ENCODE peak calls at places on chromosome 5, in six cellular contexts. One of them, this sample, is unnamed.

GRCh38 chr5:107860044-107860443 is 189.3 kb upstream of the EFNA5 start:
- DNase-seq in H1: no peak
- DNase-seq in IMR-90: no peak
- DNase-seq in mesenchymal stem cell: no peak
- DNase-seq in trophoblast cell: no peak
- DNase-seq in neuronal stem cell: no peak
- DNase-seq in this sample: no peak

GRCh38 chr5:133729800-133730199 is 117.5 kb upstream of the FSTL4 start:
- DNase-seq in neuronal stem cell: no peak
- DNase-seq in trophoblast cell: no peak
- DNase-seq in IMR-90: no peak
- DNase-seq in mesenchymal stem cell: no peak
- DNase-seq in H1: no peak
- DNase-seq in this sample: no peak

GRCh38 chr5:36239370-36240293 is 2.1 kb downstream of the NADK2 start:
- DNase-seq in H1: no peak
- DNase-seq in mesenchymal stem cell: no peak
- DNase-seq in neuronal stem cell: no peak
- DNase-seq in IMR-90: no peak
- DNase-seq in trophoblast cell: no peak
- DNase-seq in this sample: no peak

GRCh38 chr5:55982957-55983381 is 11.8 kb downstream of the IL6ST start:
- DNase-seq in trophoblast cell: peak
- DNase-seq in neuronal stem cell: no peak
- DNase-seq in H1: no peak
- DNase-seq in mesenchymal stem cell: no peak
- DNase-seq in IMR-90: no peak
- DNase-seq in this sample: no peak

GRCh38 chr5:177429248-177430045 is 3.0 kb downstream of the GRK6 start:
- DNase-seq in mesenchymal stem cell: no peak
- DNase-seq in trophoblast cell: peak
- DNase-seq in IMR-90: no peak
- DNase-seq in H1: no peak
- DNase-seq in neuronal stem cell: no peak
- DNase-seq in this sample: no peak

GRCh38 chr5:102959055-102959454 is 160.9 kb downstream of the GIN1 start:
- DNase-seq in trophoblast cell: peak
- DNase-seq in neuronal stem cell: no peak
- DNase-seq in IMR-90: peak
- DNase-seq in mesenchymal stem cell: peak
- DNase-seq in H1: no peak
- DNase-seq in this sample: no peak

GRCh38 chr5:93676707-93677106 is 64.7 kb downstream of the POU5F2 start:
- DNase-seq in H1: no peak
- DNase-seq in trophoblast cell: no peak
- DNase-seq in mesenchymal stem cell: no peak
- DNase-seq in neuronal stem cell: no peak
- DNase-seq in IMR-90: no peak
- DNase-seq in this sample: no peak

GRCh38 chr5:132639706-132640130 is 18.3 kb upstream of the IL13 start:
- DNase-seq in IMR-90: no peak
- DNase-seq in neuronal stem cell: no peak
- DNase-seq in mesenchymal stem cell: no peak
- DNase-seq in H1: no peak
- DNase-seq in trophoblast cell: no peak
- DNase-seq in this sample: no peak

GRCh38 chr5:54753034-54753433 is 232.4 kb downstream of the ESM1 start:
- DNase-seq in trophoblast cell: peak
- DNase-seq in mesenchymal stem cell: peak
- DNase-seq in neuronal stem cell: no peak
- DNase-seq in IMR-90: peak
- DNase-seq in H1: peak
- DNase-seq in this sample: no peak

DNA sequence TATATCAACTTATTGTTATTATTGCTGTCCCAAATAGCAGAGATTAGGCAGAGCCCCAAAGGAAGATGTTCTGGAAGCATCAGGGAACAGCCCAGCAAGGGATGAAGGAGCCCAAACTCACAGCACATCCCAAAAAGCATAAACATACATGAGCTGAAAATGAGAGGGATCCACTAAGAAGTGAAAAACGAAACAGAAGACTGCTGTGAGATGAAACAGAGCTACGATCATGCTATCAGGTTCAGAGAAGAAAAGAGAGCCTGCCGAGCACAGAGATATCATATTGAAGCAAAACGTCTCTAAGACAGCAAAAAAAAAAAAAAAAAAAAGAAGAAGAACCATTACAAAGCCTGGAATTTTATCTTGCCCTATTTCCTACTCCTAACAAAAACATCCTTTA is 127.3 kb downstream of the ZNF608 start:
- DNase-seq in neuronal stem cell: no peak
- DNase-seq in H1: no peak
- DNase-seq in IMR-90: no peak
- DNase-seq in trophoblast cell: no peak
- DNase-seq in mesenchymal stem cell: no peak
- DNase-seq in this sample: no peak
- H4K91ac ChIP-seq in neuronal stem cell: no peak
- H4K91ac ChIP-seq in H1: no peak
- H4K91ac ChIP-seq in IMR-90: peak
- H4K91ac ChIP-seq in trophoblast cell: no peak
- H4K91ac ChIP-seq in mesenchymal stem cell: no peak
- H4K91ac ChIP-seq in this sample: no peak

GRCh38 chr5:83777856-83778255 is 57.2 kb upstream of the HAPLN1 start:
- DNase-seq in mesenchymal stem cell: no peak
- DNase-seq in IMR-90: no peak
- DNase-seq in trophoblast cell: no peak
- DNase-seq in H1: no peak
- DNase-seq in neuronal stem cell: no peak
- DNase-seq in this sample: no peak

GRCh38 chr5:83780681-83781080 is 60.0 kb upstream of the HAPLN1 start:
- DNase-seq in mesenchymal stem cell: no peak
- DNase-seq in IMR-90: no peak
- DNase-seq in trophoblast cell: no peak
- DNase-seq in neuronal stem cell: no peak
- DNase-seq in H1: no peak
- DNase-seq in this sample: no peak

GRCh38 chr5:83776437-83777031 is 55.9 kb upstream of the HAPLN1 start:
- DNase-seq in H1: no peak
- DNase-seq in trophoblast cell: no peak
- DNase-seq in IMR-90: no peak
- DNase-seq in neuronal stem cell: no peak
- DNase-seq in mesenchymal stem cell: no peak
- DNase-seq in this sample: no peak
- H3K4ac ChIP-seq in H1: no peak
- H3K4ac ChIP-seq in trophoblast cell: no peak
- H3K4ac ChIP-seq in IMR-90: no peak
- H3K4ac ChIP-seq in neuronal stem cell: no peak
- H3K4ac ChIP-seq in mesenchymal stem cell: no peak
- H3K4ac ChIP-seq in this sample: no peak

GRCh38 chr5:129163979-129164378 is 69.4 kb downstream of the ISOC1 start:
- DNase-seq in IMR-90: no peak
- DNase-seq in neuronal stem cell: no peak
- DNase-seq in trophoblast cell: no peak
- DNase-seq in mesenchymal stem cell: no peak
- DNase-seq in H1: no peak
- DNase-seq in this sample: no peak
- H4K91ac ChIP-seq in IMR-90: no peak
- H4K91ac ChIP-seq in neuronal stem cell: no peak
- H4K91ac ChIP-seq in trophoblast cell: no peak
- H4K91ac ChIP-seq in mesenchymal stem cell: no peak
- H4K91ac ChIP-seq in H1: no peak
- H4K91ac ChIP-seq in this sample: no peak

DNA sequence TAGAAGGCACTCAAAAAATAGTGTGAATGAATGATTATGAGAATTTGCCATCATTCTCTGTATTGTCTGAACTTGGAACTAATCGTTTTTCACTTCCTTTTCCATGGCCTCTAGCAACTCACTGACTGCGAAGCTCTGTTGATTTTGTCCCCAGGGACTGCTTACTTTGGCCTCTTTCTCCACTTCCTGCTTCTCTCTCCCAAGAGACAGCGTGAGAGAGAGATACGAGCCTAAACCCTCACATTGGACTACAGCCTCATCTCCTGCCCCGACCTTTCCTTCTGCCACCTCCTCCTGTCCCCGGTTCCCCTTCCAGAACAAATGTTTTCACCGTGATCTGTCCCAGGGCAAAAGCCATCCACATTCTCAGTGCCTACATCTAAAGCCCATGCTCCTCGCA is 300.8 kb upstream of the PANK3 start:
- DNase-seq in H1: no peak
- DNase-seq in neuronal stem cell: no peak
- DNase-seq in trophoblast cell: no peak
- DNase-seq in IMR-90: no peak
- DNase-seq in mesenchymal stem cell: no peak
- DNase-seq in this sample: no peak
- H3K4ac ChIP-seq in H1: no peak
- H3K4ac ChIP-seq in neuronal stem cell: no peak
- H3K4ac ChIP-seq in trophoblast cell: no peak
- H3K4ac ChIP-seq in IMR-90: no peak
- H3K4ac ChIP-seq in mesenchymal stem cell: no peak
- H3K4ac ChIP-seq in this sample: no peak

GRCh38 chr5:98096155-98096554 is 677.3 kb upstream of the RGMB start:
- DNase-seq in neuronal stem cell: no peak
- DNase-seq in H1: no peak
- DNase-seq in mesenchymal stem cell: peak
- DNase-seq in IMR-90: peak
- DNase-seq in trophoblast cell: peak
- DNase-seq in this sample: no peak

GRCh38 chr5:98102926-98103325 is 670.5 kb upstream of the RGMB start:
- DNase-seq in H1: no peak
- DNase-seq in neuronal stem cell: no peak
- DNase-seq in trophoblast cell: no peak
- DNase-seq in mesenchymal stem cell: no peak
- DNase-seq in IMR-90: peak
- DNase-seq in this sample: no peak

GRCh38 chr5:98101131-98101530 is 672.3 kb upstream of the RGMB start:
- DNase-seq in trophoblast cell: no peak
- DNase-seq in IMR-90: no peak
- DNase-seq in neuronal stem cell: no peak
- DNase-seq in H1: no peak
- DNase-seq in mesenchymal stem cell: no peak
- DNase-seq in this sample: no peak

GRCh38 chr5:98103807-98104206 is 669.7 kb upstream of the RGMB start:
- DNase-seq in trophoblast cell: no peak
- DNase-seq in H1: no peak
- DNase-seq in IMR-90: no peak
- DNase-seq in mesenchymal stem cell: no peak
- DNase-seq in neuronal stem cell: no peak
- DNase-seq in this sample: no peak

GRCh38 chr5:98099448-98100105 is 673.9 kb upstream of the RGMB start:
- DNase-seq in H1: no peak
- DNase-seq in IMR-90: peak
- DNase-seq in trophoblast cell: no peak
- DNase-seq in mesenchymal stem cell: no peak
- DNase-seq in neuronal stem cell: no peak
- DNase-seq in this sample: no peak
- H4K91ac ChIP-seq in H1: no peak
- H4K91ac ChIP-seq in IMR-90: peak
- H4K91ac ChIP-seq in trophoblast cell: no peak
- H4K91ac ChIP-seq in mesenchymal stem cell: no peak
- H4K91ac ChIP-seq in neuronal stem cell: no peak
- H4K91ac ChIP-seq in this sample: no peak

DNA sequence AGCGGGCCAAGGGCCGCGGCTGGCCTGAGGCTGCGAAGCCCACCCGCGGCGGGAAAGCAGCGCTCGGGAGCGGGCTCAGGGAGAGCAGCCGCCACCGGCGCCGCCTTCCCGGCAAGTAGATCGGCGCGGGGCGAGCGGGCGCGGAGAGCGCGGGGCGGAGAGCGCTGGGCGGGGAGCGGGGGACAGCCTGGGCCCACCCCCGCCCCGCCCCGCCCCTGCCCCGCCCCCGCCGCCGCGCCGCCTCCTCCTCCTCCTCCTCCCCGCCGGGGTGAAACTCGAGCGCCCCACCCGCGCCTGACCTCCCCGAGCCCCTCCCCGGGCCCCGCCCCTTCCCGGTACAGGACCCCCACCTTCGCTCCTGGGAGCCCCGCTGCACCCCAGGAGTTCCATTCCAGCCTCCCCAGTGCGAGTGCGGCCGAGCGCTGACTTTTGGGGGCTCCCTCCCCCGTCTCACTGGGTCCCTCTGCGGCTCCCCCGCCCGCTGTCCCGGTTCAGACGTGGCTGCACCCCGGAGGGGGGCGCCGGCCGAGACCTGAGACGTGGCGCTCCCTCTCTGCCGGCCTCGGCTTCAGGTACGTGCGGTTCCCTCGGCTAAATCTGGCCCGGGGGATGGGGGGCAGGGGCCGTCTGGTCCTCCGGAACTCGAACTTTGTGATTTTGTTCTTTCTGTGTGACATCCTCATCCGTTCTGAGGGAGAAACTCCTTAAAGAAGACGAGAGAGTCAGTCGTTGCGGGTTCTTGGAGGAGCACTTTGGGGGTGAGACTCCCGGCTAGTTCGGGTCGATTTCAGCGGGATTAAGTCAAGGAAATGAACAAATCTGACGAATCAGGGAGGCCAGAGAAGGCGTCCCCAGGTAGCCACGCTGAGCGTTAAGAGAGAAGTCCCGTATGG is at the start of gene SEMA5A:
- DNase-seq in trophoblast cell: peak
- DNase-seq in H1: peak
- DNase-seq in neuronal stem cell: peak
- DNase-seq in mesenchymal stem cell: peak
- DNase-seq in IMR-90: peak
- DNase-seq in this sample: peak
- H3K4ac ChIP-seq in trophoblast cell: peak
- H3K4ac ChIP-seq in H1: no peak
- H3K4ac ChIP-seq in neuronal stem cell: peak
- H3K4ac ChIP-seq in mesenchymal stem cell: peak
- H3K4ac ChIP-seq in IMR-90: peak
- H3K4ac ChIP-seq in this sample: no peak

GRCh38 chr5:72849546-72849945 is 33.1 kb downstream of the TNPO1 start:
- DNase-seq in trophoblast cell: peak
- DNase-seq in mesenchymal stem cell: peak
- DNase-seq in neuronal stem cell: no peak
- DNase-seq in H1: no peak
- DNase-seq in IMR-90: no peak
- DNase-seq in this sample: no peak
- H4K91ac ChIP-seq in trophoblast cell: no peak
- H4K91ac ChIP-seq in mesenchymal stem cell: no peak
- H4K91ac ChIP-seq in neuronal stem cell: no peak
- H4K91ac ChIP-seq in H1: no peak
- H4K91ac ChIP-seq in IMR-90: no peak
- H4K91ac ChIP-seq in this sample: no peak

This sample was measured in H9.